ENCODE peak calls at places on chromosomes 1 and 21, in ten cellular contexts. One of them, this sample, is unnamed.

GRCh38 chr1:94240822-94241221 is 3.4 kb upstream of the ARHGAP29 start:
- DNase-seq in glutamatergic neuron: no peak
- DNase-seq in MM.1S: no peak
- DNase-seq in amniotic epithelial cell: no peak
- DNase-seq in activated T-cell treated with anti-CD3 and anti-CD28 coated beads, Interleukin-2, amount 50 U/mL, for 72 hours: no peak
- DNase-seq in stimulated activated CD4-positive, alpha-beta T cell treated with anti-CD3 and anti-CD28 coated beads, Interleukin-1b, Interleukin-23, amount 100 ng/mL, for 48 hours: no peak
- DNase-seq in fibroblast of mammary gland: no peak
- DNase-seq in HFFc6: no peak
- DNase-seq in WTC11: no peak
- DNase-seq in GDM1: peak; percentile 47
- DNase-seq in this sample: no peak

GRCh38 chr1:229130028-229130668 is 140.8 kb upstream of the RAB4A start:
- DNase-seq in glutamatergic neuron: no peak
- DNase-seq in MM.1S: no peak
- DNase-seq in amniotic epithelial cell: no peak
- DNase-seq in activated T-cell treated with anti-CD3 and anti-CD28 coated beads, Interleukin-2, amount 50 U/mL, for 72 hours: no peak
- DNase-seq in stimulated activated CD4-positive, alpha-beta T cell treated with anti-CD3 and anti-CD28 coated beads, Interleukin-1b, Interleukin-23, amount 100 ng/mL, for 48 hours: no peak
- DNase-seq in fibroblast of mammary gland: no peak
- DNase-seq in HFFc6: no peak
- DNase-seq in WTC11: no peak
- DNase-seq in GDM1: peak; percentile 83
- DNase-seq in this sample: no peak

GRCh38 chr21:27329255-27329851 is 362.5 kb upstream of the ADAMTS5 start:
- DNase-seq in glutamatergic neuron: no peak
- DNase-seq in MM.1S: no peak
- DNase-seq in amniotic epithelial cell: no peak
- DNase-seq in activated T-cell treated with anti-CD3 and anti-CD28 coated beads, Interleukin-2, amount 50 U/mL, for 72 hours: no peak
- DNase-seq in stimulated activated CD4-positive, alpha-beta T cell treated with anti-CD3 and anti-CD28 coated beads, Interleukin-1b, Interleukin-23, amount 100 ng/mL, for 48 hours: no peak
- DNase-seq in fibroblast of mammary gland: peak; percentile 57
- DNase-seq in HFFc6: no peak
- DNase-seq in WTC11: no peak
- DNase-seq in GDM1: no peak
- DNase-seq in this sample: no peak

GRCh38 chr21:39168800-39169199 is 14.5 kb downstream of the PSMG1 start:
- DNase-seq in glutamatergic neuron: no peak
- DNase-seq in MM.1S: no peak
- DNase-seq in amniotic epithelial cell: no peak
- DNase-seq in activated T-cell treated with anti-CD3 and anti-CD28 coated beads, Interleukin-2, amount 50 U/mL, for 72 hours: no peak
- DNase-seq in stimulated activated CD4-positive, alpha-beta T cell treated with anti-CD3 and anti-CD28 coated beads, Interleukin-1b, Interleukin-23, amount 100 ng/mL, for 48 hours: no peak
- DNase-seq in fibroblast of mammary gland: no peak
- DNase-seq in HFFc6: no peak
- DNase-seq in WTC11: no peak
- DNase-seq in GDM1: no peak
- DNase-seq in this sample: no peak

GRCh38 chr1:40281852-40282251 is 23.8 kb downstream of the ZMPSTE24 start:
- DNase-seq in glutamatergic neuron: no peak
- DNase-seq in MM.1S: no peak
- DNase-seq in amniotic epithelial cell: no peak
- DNase-seq in activated T-cell treated with anti-CD3 and anti-CD28 coated beads, Interleukin-2, amount 50 U/mL, for 72 hours: no peak
- DNase-seq in stimulated activated CD4-positive, alpha-beta T cell treated with anti-CD3 and anti-CD28 coated beads, Interleukin-1b, Interleukin-23, amount 100 ng/mL, for 48 hours: no peak
- DNase-seq in fibroblast of mammary gland: no peak
- DNase-seq in HFFc6: no peak
- DNase-seq in WTC11: no peak
- DNase-seq in GDM1: no peak
- DNase-seq in this sample: no peak

GRCh38 chr1:60583696-60584095 is 498.7 kb upstream of the NFIA start:
- DNase-seq in glutamatergic neuron: no peak
- DNase-seq in MM.1S: no peak
- DNase-seq in amniotic epithelial cell: no peak
- DNase-seq in activated T-cell treated with anti-CD3 and anti-CD28 coated beads, Interleukin-2, amount 50 U/mL, for 72 hours: no peak
- DNase-seq in stimulated activated CD4-positive, alpha-beta T cell treated with anti-CD3 and anti-CD28 coated beads, Interleukin-1b, Interleukin-23, amount 100 ng/mL, for 48 hours: no peak
- DNase-seq in fibroblast of mammary gland: no peak
- DNase-seq in HFFc6: no peak
- DNase-seq in WTC11: no peak
- DNase-seq in GDM1: no peak
- DNase-seq in this sample: no peak

GRCh38 chr1:33292726-33293340 is 28.1 kb downstream of the A3GALT2 start:
- DNase-seq in glutamatergic neuron: no peak
- DNase-seq in MM.1S: no peak
- DNase-seq in amniotic epithelial cell: peak; percentile 81
- DNase-seq in activated T-cell treated with anti-CD3 and anti-CD28 coated beads, Interleukin-2, amount 50 U/mL, for 72 hours: no peak
- DNase-seq in stimulated activated CD4-positive, alpha-beta T cell treated with anti-CD3 and anti-CD28 coated beads, Interleukin-1b, Interleukin-23, amount 100 ng/mL, for 48 hours: no peak
- DNase-seq in fibroblast of mammary gland: peak; percentile 9
- DNase-seq in HFFc6: no peak
- DNase-seq in WTC11: no peak
- DNase-seq in GDM1: no peak
- DNase-seq in this sample: no peak

GRCh38 chr1:242569867-242570266 is 45.4 kb upstream of the PLD5 start:
- DNase-seq in glutamatergic neuron: no peak
- DNase-seq in MM.1S: no peak
- DNase-seq in amniotic epithelial cell: peak; percentile 43
- DNase-seq in activated T-cell treated with anti-CD3 and anti-CD28 coated beads, Interleukin-2, amount 50 U/mL, for 72 hours: no peak
- DNase-seq in stimulated activated CD4-positive, alpha-beta T cell treated with anti-CD3 and anti-CD28 coated beads, Interleukin-1b, Interleukin-23, amount 100 ng/mL, for 48 hours: no peak
- DNase-seq in fibroblast of mammary gland: peak; percentile 18
- DNase-seq in HFFc6: no peak
- DNase-seq in WTC11: no peak
- DNase-seq in GDM1: no peak
- DNase-seq in this sample: no peak

GRCh38 chr1:235018161-235018560 is 110.5 kb downstream of the TOMM20 start:
- DNase-seq in glutamatergic neuron: no peak
- DNase-seq in MM.1S: no peak
- DNase-seq in amniotic epithelial cell: peak; percentile 98
- DNase-seq in activated T-cell treated with anti-CD3 and anti-CD28 coated beads, Interleukin-2, amount 50 U/mL, for 72 hours: no peak
- DNase-seq in stimulated activated CD4-positive, alpha-beta T cell treated with anti-CD3 and anti-CD28 coated beads, Interleukin-1b, Interleukin-23, amount 100 ng/mL, for 48 hours: no peak
- DNase-seq in fibroblast of mammary gland: peak; percentile 97
- DNase-seq in HFFc6: peak; percentile 98
- DNase-seq in WTC11: no peak
- DNase-seq in GDM1: no peak
- DNase-seq in this sample: peak; percentile 28

GRCh38 chr21:37073417-37074194 is 552 bp downstream of the TTC3 start:
- DNase-seq in glutamatergic neuron: peak; percentile 57
- DNase-seq in MM.1S: peak; percentile 54
- DNase-seq in amniotic epithelial cell: peak; percentile 23
- DNase-seq in activated T-cell treated with anti-CD3 and anti-CD28 coated beads, Interleukin-2, amount 50 U/mL, for 72 hours: peak; percentile 62
- DNase-seq in stimulated activated CD4-positive, alpha-beta T cell treated with anti-CD3 and anti-CD28 coated beads, Interleukin-1b, Interleukin-23, amount 100 ng/mL, for 48 hours: peak; percentile 49
- DNase-seq in fibroblast of mammary gland: peak; percentile 44
- DNase-seq in HFFc6: no peak
- DNase-seq in WTC11: no peak
- DNase-seq in GDM1: peak; percentile 66
- DNase-seq in this sample: peak; percentile 59

GRCh38 chr1:204931768-204932572 is 61.3 kb downstream of the NFASC start:
- DNase-seq in glutamatergic neuron: no peak
- DNase-seq in MM.1S: no peak
- DNase-seq in amniotic epithelial cell: no peak
- DNase-seq in activated T-cell treated with anti-CD3 and anti-CD28 coated beads, Interleukin-2, amount 50 U/mL, for 72 hours: no peak
- DNase-seq in stimulated activated CD4-positive, alpha-beta T cell treated with anti-CD3 and anti-CD28 coated beads, Interleukin-1b, Interleukin-23, amount 100 ng/mL, for 48 hours: no peak
- DNase-seq in fibroblast of mammary gland: no peak
- DNase-seq in HFFc6: no peak
- DNase-seq in WTC11: no peak
- DNase-seq in GDM1: no peak
- DNase-seq in this sample: no peak

GRCh38 chr1:228849011-228849541 is 113.8 kb downstream of the RHOU start:
- DNase-seq in glutamatergic neuron: no peak
- DNase-seq in MM.1S: peak; percentile 58
- DNase-seq in amniotic epithelial cell: no peak
- DNase-seq in activated T-cell treated with anti-CD3 and anti-CD28 coated beads, Interleukin-2, amount 50 U/mL, for 72 hours: no peak
- DNase-seq in stimulated activated CD4-positive, alpha-beta T cell treated with anti-CD3 and anti-CD28 coated beads, Interleukin-1b, Interleukin-23, amount 100 ng/mL, for 48 hours: no peak
- DNase-seq in fibroblast of mammary gland: no peak
- DNase-seq in HFFc6: no peak
- DNase-seq in WTC11: no peak
- DNase-seq in GDM1: no peak
- DNase-seq in this sample: no peak

GRCh38 chr1:39898648-39899603 is 2.8 kb downstream of the MYCL start:
- DNase-seq in glutamatergic neuron: peak; percentile 88
- DNase-seq in MM.1S: no peak
- DNase-seq in amniotic epithelial cell: peak; percentile 64
- DNase-seq in activated T-cell treated with anti-CD3 and anti-CD28 coated beads, Interleukin-2, amount 50 U/mL, for 72 hours: no peak
- DNase-seq in stimulated activated CD4-positive, alpha-beta T cell treated with anti-CD3 and anti-CD28 coated beads, Interleukin-1b, Interleukin-23, amount 100 ng/mL, for 48 hours: no peak
- DNase-seq in fibroblast of mammary gland: peak; percentile 52
- DNase-seq in HFFc6: no peak
- DNase-seq in WTC11: peak; percentile 87
- DNase-seq in GDM1: no peak
- DNase-seq in this sample: peak; percentile 72

GRCh38 chr1:244207042-244207934 is 156.2 kb downstream of the ZBTB18 start:
- DNase-seq in glutamatergic neuron: no peak
- DNase-seq in MM.1S: no peak
- DNase-seq in amniotic epithelial cell: peak; percentile 21
- DNase-seq in activated T-cell treated with anti-CD3 and anti-CD28 coated beads, Interleukin-2, amount 50 U/mL, for 72 hours: no peak
- DNase-seq in stimulated activated CD4-positive, alpha-beta T cell treated with anti-CD3 and anti-CD28 coated beads, Interleukin-1b, Interleukin-23, amount 100 ng/mL, for 48 hours: no peak
- DNase-seq in fibroblast of mammary gland: peak; percentile 38
- DNase-seq in HFFc6: no peak
- DNase-seq in WTC11: no peak
- DNase-seq in GDM1: no peak
- DNase-seq in this sample: no peak

GRCh38 chr21:37253991-37254390 is 13.1 kb downstream of the VPS26C start:
- DNase-seq in glutamatergic neuron: no peak
- DNase-seq in MM.1S: no peak
- DNase-seq in amniotic epithelial cell: no peak
- DNase-seq in activated T-cell treated with anti-CD3 and anti-CD28 coated beads, Interleukin-2, amount 50 U/mL, for 72 hours: no peak
- DNase-seq in stimulated activated CD4-positive, alpha-beta T cell treated with anti-CD3 and anti-CD28 coated beads, Interleukin-1b, Interleukin-23, amount 100 ng/mL, for 48 hours: no peak
- DNase-seq in fibroblast of mammary gland: peak; percentile 57
- DNase-seq in HFFc6: no peak
- DNase-seq in WTC11: no peak
- DNase-seq in GDM1: no peak
- DNase-seq in this sample: no peak

GRCh38 chr21:31425158-31425557 is 81.1 kb upstream of the TIAM1 start:
- DNase-seq in glutamatergic neuron: no peak
- DNase-seq in MM.1S: no peak
- DNase-seq in amniotic epithelial cell: no peak
- DNase-seq in activated T-cell treated with anti-CD3 and anti-CD28 coated beads, Interleukin-2, amount 50 U/mL, for 72 hours: no peak
- DNase-seq in stimulated activated CD4-positive, alpha-beta T cell treated with anti-CD3 and anti-CD28 coated beads, Interleukin-1b, Interleukin-23, amount 100 ng/mL, for 48 hours: no peak
- DNase-seq in fibroblast of mammary gland: no peak
- DNase-seq in HFFc6: no peak
- DNase-seq in WTC11: peak; percentile 19
- DNase-seq in GDM1: no peak
- DNase-seq in this sample: no peak